ENCODE peak calls at places on chromosomes 2 and 18, in ten cellular contexts. Z is prostate gland, D is K562, C is sigmoid colon, Q is upper lobe of left lung, I is GM12892, T is GM12891, G is transverse colon, K is endothelial cell of umbilical vein, L is HCT116. E is an unnamed sample.
A peak's percentile ranks its signal among the peaks of the same experiment; 100 is the strongest.

GRCh38 chr2:156332452-156333273 is at the start of gene NR4A2:
- DNase-seq in Z (peak; percentile 93), D (peak; percentile 95), C (peak; percentile 97), Q (peak; percentile 98), I (peak; percentile 77), T (peak; percentile 78), G (peak; percentile 95), K (peak; percentile 87), L (peak; percentile 96), E (peak; percentile 97)

GRCh38 chr2:231919341-231920035 is 6.7 kb downstream of the NPPC start:
- DNase-seq in Z (no peak), D (no peak), C (no peak), Q (no peak), I (no peak), T (no peak), G (no peak), K (no peak), L (no peak), E (peak; percentile 65)

GRCh38 chr2:79910643-79911042 is 393.9 kb downstream of the LRRTM1 start:
- DNase-seq in Z (no peak), D (no peak), C (no peak), Q (no peak), I (no peak), T (no peak), G (no peak), K (no peak), L (no peak), E (no peak)

GRCh38 chr2:65311596-65311995 is 84.0 kb downstream of the ACTR2 start:
- DNase-seq in Z (no peak), D (no peak), C (no peak), Q (no peak), I (no peak), T (no peak), G (no peak), K (no peak), L (no peak), E (no peak)

GRCh38 chr2:28393115-28393836 is 618 bp downstream of the FOSL2 start:
- DNase-seq in Z (peak; percentile 58), D (peak; percentile 72), C (peak; percentile 84), Q (peak; percentile 94), I (peak; percentile 41), T (peak; percentile 38), G (peak; percentile 60), K (peak; percentile 56), L (no peak), E (peak; percentile 90)

GRCh38 chr2:60533114-60534033 is 20.1 kb downstream of the BCL11A start:
- DNase-seq in Z (no peak), D (no peak), C (no peak), Q (no peak), I (no peak), T (no peak), G (no peak), K (no peak), L (no peak), E (no peak)

GRCh38 chr18:56284319-56284718 is 354.1 kb downstream of the TXNL1 start:
- DNase-seq in Z (no peak), D (no peak), C (no peak), Q (no peak), I (no peak), T (no peak), G (no peak), K (no peak), L (no peak), E (no peak)

GRCh38 chr2:179233037-179233436 is 31.6 kb downstream of the SESTD1 start:
- DNase-seq in Z (no peak), D (no peak), C (no peak), Q (no peak), I (no peak), T (no peak), G (no peak), K (no peak), L (no peak), E (no peak)

GRCh38 chr18:8286303-8286702 is 322.9 kb upstream of the RAB12 start:
- DNase-seq in Z (no peak), D (no peak), C (no peak), Q (no peak), I (no peak), T (no peak), G (no peak), K (no peak), L (no peak), E (no peak)

GRCh38 chr2:75500633-75501032 is 60.1 kb downstream of the EVA1A start:
- DNase-seq in Z (no peak), D (no peak), C (no peak), Q (no peak), I (no peak), T (no peak), G (no peak), K (peak; percentile 75), L (no peak), E (no peak)

GRCh38 chr2:1744151-1744445 is 217 bp downstream of the PXDN start:
- DNase-seq in Z (no peak), D (no peak), C (peak; percentile 75), Q (no peak), I (no peak), T (no peak), G (no peak), K (peak; percentile 42), L (no peak), E (peak; percentile 73)

GRCh38 chr2:215711484-215712034 is 275.7 kb upstream of the FN1 start:
- DNase-seq in Z (no peak), D (no peak), C (no peak), Q (no peak), I (no peak), T (no peak), G (no peak), K (peak; percentile 92), L (no peak), E (no peak)

GRCh38 chr2:1455466-1455865 is 42.2 kb downstream of the TPO start:
- DNase-seq in Z (no peak), D (no peak), C (no peak), Q (no peak), I (no peak), T (no peak), G (no peak), K (no peak), L (no peak), E (no peak)

GRCh38 chr2:216855079-216855478 is 4.8 kb downstream of the TNP1 start:
- DNase-seq in Z (no peak), D (no peak), C (no peak), Q (no peak), I (no peak), T (no peak), G (no peak), K (no peak), L (no peak), E (no peak)

GRCh38 chr2:240896871-240897692 is 1.1 kb upstream of the MAB21L4 start:
- DNase-seq in Z (peak; percentile 52), D (no peak), C (no peak), Q (peak; percentile 84), I (no peak), T (no peak), G (peak; percentile 65), K (no peak), L (no peak), E (no peak)

GRCh38 chr2:69386789-69387734 is at the start of gene GFPT1:
- DNase-seq in Z (peak; percentile 94), D (peak; percentile 96), C (peak; percentile 96), Q (peak; percentile 100), I (peak; percentile 80), T (peak; percentile 82), G (peak; percentile 97), K (peak; percentile 97), L (peak; percentile 65), E (peak; percentile 98)
- TF ChIP-seq POLR2AphosphoS5 in Z (peak; percentile 71), D (peak; percentile 84), C (peak; percentile 77), Q (peak; percentile 84), I (peak; percentile 77), T (peak; percentile 65), G (peak; percentile 93), K (no peak), L (peak; percentile 83), E (peak; percentile 91)

GRCh38 chr2:68250652-68251186 is 1.6 kb downstream of the PPP3R1 start:
- DNase-seq in Z (no peak), D (no peak), C (no peak), Q (no peak), I (no peak), T (no peak), G (no peak), K (no peak), L (no peak), E (no peak)

GRCh38 chr2:68253211-68254068 is 1.1 kb upstream of the PPP3R1 start:
- DNase-seq in Z (no peak), D (peak; percentile 57), C (no peak), Q (no peak), I (no peak), T (no peak), G (peak; percentile 13), K (peak; percentile 61), L (no peak), E (no peak)

GRCh38 chr2:68251855-68252406 is 401 bp downstream of the PPP3R1 start:
- DNase-seq in Z (peak; percentile 6), D (peak; percentile 51), C (peak; percentile 74), Q (peak; percentile 92), I (peak; percentile 13), T (peak; percentile 10), G (peak; percentile 29), K (peak; percentile 15), L (no peak), E (peak; percentile 91)

GRCh38 chr2:68251187-68251854 is 1.0 kb downstream of the PPP3R1 start:
- DNase-seq in Z (peak; percentile 89), D (peak; percentile 88), C (peak; percentile 87), Q (peak; percentile 78), I (peak; percentile 37), T (peak; percentile 20), G (peak; percentile 86), K (peak; percentile 85), L (peak; percentile 51), E (peak; percentile 92)

GRCh38 chr2:68252407-68253210 is at the start of gene PPP3R1:
- DNase-seq in Z (peak; percentile 96), D (peak; percentile 97), C (peak; percentile 98), Q (peak; percentile 99), I (peak; percentile 65), T (peak; percentile 69), G (peak; percentile 96), K (peak; percentile 97), L (peak; percentile 85), E (peak; percentile 100)
- TF ChIP-seq POLR2A in Z (peak; percentile 91), D (peak; percentile 94), C (peak; percentile 91), Q (peak; percentile 96), I (peak; percentile 94), T (peak; percentile 95), G (peak; percentile 96), K (peak; percentile 91), L (peak; percentile 69), E (peak; percentile 90)

GRCh38 chr2:205386109-205386508 is 296.2 kb upstream of the NRP2 start:
- DNase-seq in Z (no peak), D (no peak), C (no peak), Q (no peak), I (no peak), T (no peak), G (no peak), K (no peak), L (no peak), E (no peak)
- TF ChIP-seq POLR2AphosphoS5 in Z (no peak), D (no peak), C (no peak), Q (no peak), I (no peak), T (no peak), G (no peak), K (no peak), L (no peak), E (no peak)

DNA sequence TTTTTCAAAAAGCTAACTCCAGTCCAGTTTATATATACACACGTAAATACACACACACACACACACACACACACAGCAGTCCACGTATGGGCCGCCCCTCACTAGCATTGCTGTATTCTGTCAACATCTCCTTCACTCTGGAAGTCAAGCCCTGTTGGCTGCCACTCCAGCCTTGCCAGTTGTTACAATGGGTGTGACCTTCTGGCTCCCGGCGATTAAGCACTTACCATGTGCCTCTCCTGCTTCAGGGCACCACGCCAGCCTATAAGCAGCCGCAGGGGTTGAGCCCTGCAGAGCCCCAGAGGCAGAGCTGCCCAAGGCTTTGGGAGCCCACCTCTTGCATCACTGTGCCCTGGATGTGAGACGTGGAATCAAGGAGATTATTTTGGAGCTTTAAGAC is 54.3 kb upstream of the ROCK2 start:
- DNase-seq in Z (no peak), D (no peak), C (no peak), Q (no peak), I (no peak), T (no peak), G (peak; percentile 82), K (no peak), L (no peak), E (no peak)
- TF ChIP-seq POLR2A in Z (no peak), D (no peak), C (no peak), Q (no peak), I (no peak), T (no peak), G (no peak), K (no peak), L (no peak), E (no peak)

E was measured in spleen.